ENCODE peak calls at places on chromosomes 3 and 15, in seven cellular contexts. V, J, E, M, O, A and P are unnamed samples.

GRCh38 chr3:63921741-63922482 is 9.7 kb upstream of the SCAANT1 start:
- DNase-seq in J (no peak), O (no peak), E (no peak), M (no peak), A (no peak), V (no peak), P (no peak)

GRCh38 chr3:141485578-141486415 is 1.0 kb upstream of the RASA2 start:
- DNase-seq in M (peak), O (no peak), V (no peak), J (no peak), E (no peak), A (no peak), P (no peak)

GRCh38 chr3:51702156-51702555 is 4.7 kb upstream of the GRM2 start:
- DNase-seq in O (no peak), J (no peak), V (no peak), A (no peak), M (no peak), E (no peak), P (no peak)

GRCh38 chr3:87358066-87358465 is 81.7 kb upstream of the POU1F1 start:
- DNase-seq in M (peak), A (no peak), J (no peak), O (no peak), E (no peak), V (no peak), P (no peak)

GRCh38 chr3:187678869-187679268 is 8.7 kb upstream of the SST start:
- DNase-seq in O (peak), A (no peak), V (peak), J (peak), E (no peak), M (peak), P (no peak)

GRCh38 chr15:85047271-85047948 is 65.8 kb downstream of the PDE8A start:
- DNase-seq in V (no peak), O (no peak), A (no peak), M (no peak), J (peak), E (no peak), P (no peak)

GRCh38 chr15:43912991-43913927 is 86.5 kb downstream of the WDR76 start:
- DNase-seq in O (no peak), V (peak), A (peak), E (no peak), J (peak), M (peak), P (no peak)

GRCh38 chr15:42101861-42102260 is 7.5 kb upstream of the PLA2G4D start:
- DNase-seq in V (no peak), M (no peak), E (no peak), J (no peak), O (no peak), A (no peak), P (no peak)

GRCh38 chr15:91001209-91001608 is 6.9 kb upstream of the PRC1 start:
- DNase-seq in O (no peak), A (no peak), E (no peak), V (no peak), M (no peak), J (no peak), P (no peak)

GRCh38 chr3:24237971-24238767 is 256.5 kb downstream of the THRB start:
- DNase-seq in V (peak), E (no peak), J (peak), M (peak), A (no peak), O (peak), P (no peak)

GRCh38 chr3:73031573-73032103 is 29.8 kb upstream of the EBLN2 start:
- DNase-seq in E (no peak), O (no peak), A (no peak), M (no peak), J (no peak), V (no peak), P (no peak)

GRCh38 chr3:172848910-172849309 is 98.4 kb downstream of the ECT2 start:
- DNase-seq in E (no peak), O (no peak), M (peak), A (no peak), V (no peak), J (no peak), P (no peak)

GRCh38 chr3:42704136-42704841 is 1.7 kb upstream of the HHATL start:
- DNase-seq in O (no peak), A (peak), M (no peak), E (no peak), V (no peak), J (no peak), P (no peak)

GRCh38 chr3:171838218-171838720 is 4.9 kb upstream of the TMEM212 start:
- DNase-seq in O (no peak), A (peak), E (no peak), J (peak), M (peak), V (peak), P (no peak)

GRCh38 chr15:60272623-60273022 is 125.2 kb downstream of the ANXA2 start:
- DNase-seq in J (no peak), E (no peak), V (no peak), A (no peak), M (no peak), O (no peak), P (no peak)

GRCh38 chr3:50617096-50617791 is at the start of gene MAPKAPK3:
- DNase-seq in V (peak), O (no peak), A (peak), J (peak), E (peak), M (no peak), P (peak)

GRCh38 chr15:60395276-60396011 is 2.3 kb downstream of the ANXA2 start:
- DNase-seq in O (no peak), M (peak), V (no peak), A (no peak), E (no peak), J (no peak), P (no peak)

GRCh38 chr3:38707730-38708129 is 58.2 kb upstream of the SCN5A start:
- DNase-seq in V (no peak), A (no peak), O (no peak), E (no peak), J (no peak), M (no peak), P (no peak)
- TF ChIP-seq CTCF in V (no peak), A (no peak), O (no peak), E (no peak), J (peak), M (peak), P (no peak)

DNA sequence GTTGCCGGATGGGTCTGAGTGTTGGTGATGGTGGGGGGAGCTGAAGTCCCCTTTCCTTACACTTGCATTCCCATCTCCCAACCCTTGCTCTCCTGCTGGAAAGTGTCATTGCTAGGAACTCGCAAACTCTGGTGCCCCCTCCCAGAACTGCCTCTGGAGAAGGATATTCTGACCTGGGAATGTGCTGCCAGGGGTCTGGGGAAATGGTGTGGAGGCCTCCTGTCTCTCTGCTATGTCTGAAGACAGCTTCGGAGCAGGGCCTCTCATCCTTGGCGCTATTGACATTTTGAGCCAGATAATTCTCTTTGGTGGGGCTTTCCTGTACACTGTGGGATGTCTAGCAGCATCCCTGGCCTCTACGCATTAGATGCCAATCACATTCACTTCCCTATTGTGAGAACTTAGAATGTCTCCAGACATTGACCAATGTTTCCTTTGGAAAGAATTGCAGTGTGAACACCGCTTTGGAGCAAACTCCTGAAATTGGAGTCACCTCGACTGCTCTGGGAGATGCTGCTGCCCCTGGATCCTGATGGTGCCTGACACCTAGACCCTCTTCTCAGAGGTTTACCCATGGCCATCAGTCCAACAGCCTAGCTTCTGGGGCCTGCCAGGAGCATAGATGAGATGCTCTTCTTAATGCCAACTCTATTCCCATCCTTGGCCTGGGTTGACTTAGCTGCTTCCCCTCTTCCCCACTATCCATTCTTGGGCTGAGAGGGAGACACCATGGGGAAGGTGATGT is 2.2 kb upstream of the KY start:
- DNase-seq in J (no peak), V (no peak), M (no peak), A (no peak), E (no peak), O (no peak), P (no peak)
- H3K27ac ChIP-seq in J (no peak), V (no peak), M (no peak), A (peak), E (no peak), O (no peak), P (no peak)

GRCh38 chr3:157522646-157523045 is 19.4 kb upstream of the VEPH1 start:
- DNase-seq in V (no peak), J (no peak), A (no peak), M (no peak), E (no peak), O (no peak), P (no peak)

GRCh38 chr3:157516928-157517327 is 13.7 kb upstream of the VEPH1 start:
- DNase-seq in O (no peak), E (no peak), M (no peak), V (no peak), J (no peak), A (no peak), P (no peak)

GRCh38 chr3:157520485-157521184 is 17.4 kb upstream of the VEPH1 start:
- DNase-seq in J (no peak), E (no peak), M (no peak), V (no peak), A (no peak), O (no peak), P (no peak)

GRCh38 chr3:157515398-157515797 is 12.2 kb upstream of the VEPH1 start:
- DNase-seq in M (no peak), E (no peak), V (no peak), A (no peak), J (no peak), O (no peak), P (no peak)

DNA sequence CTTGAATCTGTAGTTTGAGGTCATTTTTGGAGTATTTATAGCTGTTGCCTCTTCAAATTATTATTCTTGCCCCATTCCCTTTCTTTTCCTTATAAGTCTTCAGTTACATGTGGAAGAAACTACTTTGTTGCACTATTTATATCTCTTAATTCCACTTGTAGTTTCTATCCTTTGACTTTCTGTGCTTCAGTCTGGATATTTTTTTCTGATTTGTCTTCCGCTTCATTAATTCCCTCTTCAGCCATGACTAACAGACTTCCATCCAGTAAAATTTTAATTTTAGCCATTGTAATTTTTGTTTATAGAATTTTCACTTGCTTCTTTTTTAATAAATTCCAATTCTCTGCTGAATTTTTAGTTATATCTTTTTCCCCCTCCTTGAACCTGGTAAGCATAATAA is 15.7 kb upstream of the VEPH1 start:
- DNase-seq in J (no peak), M (no peak), A (no peak), O (no peak), V (no peak), E (no peak), P (no peak)
- TF ChIP-seq CTCF in J (no peak), M (no peak), A (no peak), O (no peak), V (no peak), E (no peak), P (no peak)

GRCh38 chr3:185929192-185930151 is 8.3 kb downstream of the TRA2B start:
- DNase-seq in J (no peak), O (no peak), A (no peak), V (no peak), E (no peak), M (peak), P (no peak)

GRCh38 chr3:185930393-185931107 is 7.3 kb downstream of the TRA2B start:
- DNase-seq in A (no peak), J (no peak), E (no peak), M (no peak), O (no peak), V (no peak), P (no peak)

GRCh38 chr3:185926445-185926844 is 11.4 kb downstream of the TRA2B start:
- DNase-seq in E (no peak), J (no peak), A (no peak), V (no peak), O (no peak), M (no peak), P (no peak)

GRCh38 chr3:185927501-185928200 is 10.2 kb downstream of the TRA2B start:
- DNase-seq in A (no peak), O (no peak), E (no peak), M (no peak), V (no peak), J (no peak), P (no peak)

DNA sequence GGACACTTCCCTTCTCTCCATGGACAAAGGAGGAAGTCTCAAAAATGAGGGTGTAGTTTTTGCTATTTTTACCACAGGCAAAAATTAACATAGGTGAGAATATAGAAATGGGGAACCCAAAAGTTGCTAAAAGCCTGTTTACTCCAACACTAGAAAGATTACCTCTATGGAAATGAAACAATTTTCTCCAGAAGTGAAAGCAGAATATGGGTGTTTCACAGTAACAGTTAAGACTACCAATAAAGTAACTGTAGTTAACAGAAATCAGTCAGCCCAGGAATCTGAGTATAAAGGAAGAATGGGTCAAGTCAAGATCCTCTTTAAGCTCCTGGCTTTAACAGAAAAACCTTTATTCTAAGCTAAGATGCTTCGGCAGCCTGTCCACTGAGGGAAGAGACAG is 9.3 kb downstream of the TRA2B start:
- DNase-seq in O (no peak), V (no peak), E (no peak), A (no peak), M (no peak), J (no peak), P (no peak)
- H3K27ac ChIP-seq in O (no peak), V (peak), E (no peak), A (no peak), M (no peak), J (no peak), P (no peak)

GRCh38 chr15:98774756-98775497 is 126.6 kb downstream of the IGF1R start:
- DNase-seq in E (no peak), V (no peak), M (peak), A (no peak), O (no peak), J (no peak), P (no peak)
- TF ChIP-seq CTCF in E (no peak), V (no peak), M (no peak), A (no peak), O (no peak), J (no peak), P (no peak)

DNA sequence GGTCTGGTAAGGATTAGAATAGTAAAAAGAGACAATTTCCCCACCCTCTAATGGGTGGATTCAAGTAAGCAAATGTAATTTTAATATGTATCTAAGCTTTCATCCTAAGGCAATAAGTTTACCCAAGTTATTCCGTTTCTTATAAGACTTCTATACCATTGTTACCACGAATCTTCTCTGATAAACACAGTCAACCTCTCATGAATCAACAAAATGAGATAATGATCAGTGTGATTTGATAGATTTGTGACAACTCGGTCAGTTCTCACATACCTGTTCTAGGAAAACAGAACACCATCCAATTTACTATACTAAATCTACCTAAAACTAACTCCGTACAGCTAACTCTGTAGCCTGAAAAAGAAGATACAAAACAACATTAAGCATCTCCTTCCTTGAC is 342.1 kb downstream of the TBL1XR1 start:
- DNase-seq in O (no peak), J (no peak), M (no peak), E (no peak), V (no peak), A (no peak), P (no peak)
- H3K27ac ChIP-seq in O (no peak), J (no peak), M (no peak), E (no peak), V (no peak), A (no peak), P (no peak)

GRCh38 chr3:152127058-152127457 is 141.7 kb upstream of the MBNL1 start:
- DNase-seq in E (no peak), O (no peak), V (no peak), A (no peak), M (no peak), J (no peak), P (no peak)

GRCh38 chr3:152121292-152121654 is 147.5 kb upstream of the MBNL1 start:
- DNase-seq in E (no peak), O (no peak), J (no peak), M (peak), A (no peak), V (no peak), P (no peak)

GRCh38 chr3:152126260-152126659 is 142.5 kb upstream of the MBNL1 start:
- DNase-seq in J (no peak), E (no peak), A (no peak), V (no peak), M (no peak), O (no peak), P (no peak)

GRCh38 chr3:152120606-152121291 is 148.0 kb upstream of the MBNL1 start:
- DNase-seq in O (no peak), A (no peak), V (no peak), J (no peak), E (no peak), M (peak), P (no peak)

DNA sequence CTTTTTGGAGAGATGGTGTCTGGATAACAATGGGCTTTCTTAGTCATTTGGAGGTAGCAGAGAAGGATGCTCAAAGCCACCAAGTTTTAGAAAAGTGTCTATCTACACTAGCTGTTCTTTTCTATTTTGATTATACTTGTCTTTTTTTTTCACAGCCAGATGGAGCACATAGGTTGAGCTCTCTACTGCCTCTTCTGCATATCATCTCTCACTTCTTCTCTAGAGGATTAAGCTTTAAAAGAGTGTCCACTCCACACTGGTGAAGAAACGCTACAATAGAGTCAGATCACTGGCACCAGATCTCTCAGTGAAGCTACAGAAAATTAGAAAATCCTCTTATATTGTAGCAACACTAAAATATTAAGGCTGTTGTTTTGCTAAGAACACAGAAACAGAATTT is 145.3 kb upstream of the MBNL1 start:
- DNase-seq in E (no peak), V (no peak), J (no peak), A (no peak), O (no peak), M (no peak), P (no peak)
- TF ChIP-seq CTCF in E (no peak), V (peak), J (no peak), A (no peak), O (no peak), M (no peak), P (no peak)

GRCh38 chr3:188680189-188680588 is 491.6 kb upstream of the TPRG1 start:
- DNase-seq in V (no peak), M (no peak), J (no peak), O (no peak), A (no peak), E (no peak), P (no peak)
- H3K27ac ChIP-seq in V (peak), M (no peak), J (peak), O (no peak), A (peak), E (no peak), P (peak)